ENCODE peak calls at places on chromosomes 5 and 9, in six cellular contexts. A, B, R, D, Z and M are unnamed samples.

GRCh38 chr5:136636001-136636400 is 270.7 kb upstream of the TRPC7 start:
- DNase-seq in A (no peak), B (no peak), R (no peak), D (no peak), Z (no peak), M (no peak)

GRCh38 chr5:149172261-149172660 is 31.0 kb downstream of the ABLIM3 start:
- DNase-seq in A (no peak), B (no peak), R (peak; percentile 94), D (no peak), Z (no peak), M (peak; percentile 28)

GRCh38 chr5:21802869-21803490 is 1050.2 kb downstream of the CDH12 start:
- DNase-seq in A (peak; percentile 41), B (no peak), R (peak; percentile 4), D (no peak), Z (peak; percentile 30), M (no peak)

GRCh38 chr9:124098141-124098905 is 86.8 kb downstream of the LHX2 start:
- DNase-seq in A (no peak), B (no peak), R (no peak), D (no peak), Z (no peak), M (no peak)

GRCh38 chr5:115392611-115393010 is 96.2 kb upstream of the CCDC112 start:
- DNase-seq in A (no peak), B (no peak), R (peak; percentile 91), D (no peak), Z (no peak), M (peak; percentile 57)

GRCh38 chr5:82918311-82919031 is 158.7 kb downstream of the TMEM167A start:
- DNase-seq in A (no peak), B (no peak), R (no peak), D (no peak), Z (no peak), M (no peak)

GRCh38 chr5:88746438-88746882 is 136.5 kb downstream of the MEF2C start:
- DNase-seq in A (peak; percentile 52), B (no peak), R (no peak), D (no peak), Z (no peak), M (no peak)

GRCh38 chr9:129983891-129984290 is 59.1 kb downstream of the FNBP1 start:
- DNase-seq in A (no peak), B (no peak), R (peak; percentile 40), D (no peak), Z (no peak), M (no peak)

GRCh38 chr9:134919316-134919715 is 1.6 kb upstream of the FCN1 start:
- DNase-seq in A (no peak), B (no peak), R (no peak), D (peak; percentile 11), Z (no peak), M (no peak)

GRCh38 chr5:172175263-172175719 is 12.7 kb downstream of the STK10 start:
- DNase-seq in A (peak; percentile 90), B (peak; percentile 57), R (no peak), D (peak; percentile 61), Z (peak; percentile 20), M (no peak)

DNA sequence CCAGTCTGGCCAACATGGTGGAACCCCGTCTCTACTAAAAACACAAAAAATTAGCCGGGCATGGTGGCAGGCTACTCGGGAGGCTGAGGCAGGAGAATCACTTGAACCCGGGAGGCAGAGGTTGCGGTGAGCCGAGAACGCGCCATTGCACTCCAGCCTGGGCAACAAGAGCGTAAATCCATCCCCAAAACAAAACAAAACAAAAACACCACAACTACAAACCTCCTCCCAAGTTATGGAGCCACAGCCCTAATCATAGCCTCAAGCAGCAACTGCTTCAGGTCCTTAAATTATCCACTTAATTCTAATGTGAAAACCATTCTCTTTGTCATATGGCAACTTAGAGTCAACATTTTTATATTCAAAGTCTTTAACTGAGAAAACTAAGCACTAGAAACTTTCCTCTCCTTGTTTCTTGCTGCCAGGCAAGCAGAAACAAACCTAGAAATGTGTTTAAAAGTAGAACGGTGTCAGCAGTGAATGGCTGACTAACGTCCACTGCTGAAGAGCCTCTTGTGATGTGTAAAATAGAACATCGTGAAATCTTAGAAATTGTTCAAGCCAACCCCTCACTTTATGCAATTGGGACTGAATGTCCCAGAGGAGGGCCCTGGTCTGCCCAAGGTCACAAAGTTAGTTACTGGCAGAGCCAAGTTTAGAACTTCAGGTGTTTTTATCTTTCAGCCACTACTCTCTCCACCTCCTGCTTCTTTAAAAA is 5.7 kb downstream of the TMEM245 start:
- DNase-seq in A (no peak), B (no peak), R (no peak), D (no peak), Z (no peak), M (no peak)
- H3K4me3 ChIP-seq in A (no peak overlapping the region), B (no peak overlapping the region), R (no peak overlapping the region), D (no peak overlapping the region), Z (no peak overlapping the region), M (no peak overlapping the region)

DNA sequence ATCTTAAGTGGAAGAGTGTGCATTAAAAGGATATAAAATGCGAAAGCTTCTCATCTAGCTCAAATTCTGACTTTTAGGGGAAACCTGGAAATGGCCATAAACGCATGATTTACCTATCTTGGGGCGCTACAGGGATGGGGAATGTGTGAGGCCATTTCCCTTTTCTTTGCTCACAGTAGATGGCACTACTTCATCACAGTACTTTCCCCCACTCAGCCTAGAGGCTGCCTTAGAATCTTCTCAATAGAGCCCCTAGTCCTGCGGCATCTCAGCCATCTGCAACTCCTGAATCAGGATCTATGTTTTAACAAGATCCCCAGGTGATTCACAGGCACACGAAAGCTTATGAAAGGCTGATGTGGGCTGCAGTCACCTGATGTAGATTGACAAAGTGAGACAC is 110.8 kb downstream of the LHFPL2 start:
- DNase-seq in A (no peak), B (no peak), R (peak; percentile 81), D (no peak), Z (peak; percentile 44), M (no peak)
- TF ChIP-seq CTCF in A (peak; percentile 29), B (no peak), R (peak; percentile 60), D (peak; percentile 46), Z (peak; percentile 69), M (peak; percentile 71)

GRCh38 chr9:95517559-95517933 is 775 bp upstream of the PTCH1 start:
- DNase-seq in A (no peak), B (no peak), R (no peak), D (no peak), Z (no peak), M (no peak)
- H3K4me3 ChIP-seq in A (no peak overlapping the region), B (no peak overlapping the region), R (no peak overlapping the region), D (no peak overlapping the region), Z (peak overlapping the region; percentile 84), M (no peak overlapping the region)

GRCh38 chr9:126503333-126504085 is 110.2 kb upstream of the LMX1B start:
- DNase-seq in A (no peak), B (no peak), R (no peak), D (no peak), Z (no peak), M (no peak)

GRCh38 chr9:126502417-126503332 is 111.1 kb upstream of the LMX1B start:
- DNase-seq in A (no peak), B (no peak), R (no peak), D (no peak), Z (no peak), M (no peak)

GRCh38 chr9:126499911-126500599 is 113.7 kb upstream of the LMX1B start:
- DNase-seq in A (no peak), B (no peak), R (no peak), D (no peak), Z (peak; percentile 21), M (no peak)

GRCh38 chr9:126500600-126501382 is 112.9 kb upstream of the LMX1B start:
- DNase-seq in A (peak; percentile 49), B (peak; percentile 47), R (peak; percentile 87), D (peak; percentile 47), Z (peak; percentile 90), M (no peak)

GRCh38 chr9:126501383-126502331 is 112.1 kb upstream of the LMX1B start:
- DNase-seq in A (no peak), B (no peak), R (no peak), D (no peak), Z (no peak), M (no peak)
- TF ChIP-seq CTCF in A (no peak), B (no peak), R (no peak), D (no peak), Z (no peak), M (no peak)

DNA sequence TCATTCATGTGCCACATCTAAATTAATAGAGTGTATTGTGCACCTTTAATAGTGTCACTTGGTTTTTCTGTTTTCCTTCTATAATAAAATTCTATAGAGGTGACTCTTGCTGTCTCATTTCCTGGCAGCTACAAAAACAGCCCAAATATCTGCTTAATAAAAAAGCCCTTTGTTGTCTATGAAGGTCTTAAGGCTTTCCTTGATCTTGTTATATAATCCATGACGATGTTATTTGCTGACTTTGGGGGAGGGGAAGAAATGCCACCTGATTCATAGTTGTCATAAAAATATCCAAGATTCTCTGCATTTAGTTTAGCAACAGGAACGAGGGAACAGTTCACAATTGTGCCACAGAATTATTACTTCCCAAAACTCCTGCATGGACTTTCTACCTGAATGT is 31.3 kb downstream of the CPEB4 start:
- DNase-seq in A (no peak), B (no peak), R (peak; percentile 37), D (no peak), Z (no peak), M (no peak)
- H3K4me3 ChIP-seq in A (no peak overlapping the region), B (no peak overlapping the region), R (no peak overlapping the region), D (no peak overlapping the region), Z (peak overlapping the region; percentile 43), M (no peak overlapping the region)

GRCh38 chr5:61298066-61298465 is 34.0 kb upstream of the ZSWIM6 start:
- DNase-seq in A (no peak), B (no peak), R (no peak), D (no peak), Z (no peak), M (no peak)
- TF ChIP-seq CTCF in A (no peak), B (no peak), R (no peak), D (no peak), Z (no peak), M (no peak)